ENCODE peak calls at places on chromosomes 7 and 10, in ten cellular contexts. R is A549; H is gastrocnemius medialis; X is heart left ventricle; J is Right ventricle myocardium superior; C is foreskin keratinocyte; W is GM23338; G is lung; S is mucosa of descending colon; D is activated T-cell treated with anti-CD3 and anti-CD28 coated beads, Interleukin-2, amount 50 U/mL, for 72 hours. Y is an unnamed sample.

GRCh38 chr10:27899058-27899457 is 99.8 kb downstream of the ODAD2 start:
- ATAC-seq in R (no peak), H (no peak), X (no peak), J (no peak), C (no peak), W (peak), G (no peak), S (no peak), D (no peak), Y (no peak)

GRCh38 chr10:69328346-69328687 is 50.0 kb downstream of the HK1 start:
- ATAC-seq in R (no peak), H (peak), X (no peak), J (peak), C (peak), W (no peak), G (no peak), S (no peak), D (peak), Y (no peak)

GRCh38 chr7:101995121-101995520 is 177.7 kb downstream of the CUX1 start:
- ATAC-seq in R (no peak), H (no peak), X (no peak), J (no peak), C (no peak), W (no peak), G (no peak), S (no peak), D (no peak), Y (no peak)

GRCh38 chr7:111954474-111955311 is 251.5 kb downstream of the DOCK4 start:
- ATAC-seq in R (no peak), H (no peak), X (peak), J (peak), C (no peak), W (peak), G (no peak), S (no peak), D (no peak), Y (no peak)

GRCh38 chr10:69866688-69867461 is 65.2 kb downstream of the COL13A1 start:
- ATAC-seq in R (no peak), H (no peak), X (peak), J (peak), C (no peak), W (peak), G (no peak), S (peak), D (no peak), Y (peak)

GRCh38 chr7:12730523-12730922 is 43.1 kb downstream of the ARL4A start:
- ATAC-seq in R (no peak), H (no peak), X (no peak), J (no peak), C (no peak), W (no peak), G (no peak), S (no peak), D (no peak), Y (no peak)

GRCh38 chr7:24660541-24660940 is 87.3 kb downstream of the PALS2 start:
- ATAC-seq in R (no peak), H (no peak), X (no peak), J (no peak), C (no peak), W (no peak), G (no peak), S (no peak), D (no peak), Y (no peak)

GRCh38 chr7:2607913-2608899 is 23.6 kb upstream of the TTYH3 start:
- ATAC-seq in R (no peak), H (no peak), X (no peak), J (no peak), C (no peak), W (no peak), G (no peak), S (no peak), D (no peak), Y (no peak)

GRCh38 chr7:37191797-37192196 is 256.9 kb downstream of the ELMO1 start:
- ATAC-seq in R (no peak), H (no peak), X (no peak), J (no peak), C (no peak), W (no peak), G (no peak), S (no peak), D (no peak), Y (no peak)

GRCh38 chr7:2876031-2876862 is 32.1 kb upstream of the GNA12 start:
- ATAC-seq in R (peak), H (no peak), X (no peak), J (no peak), C (peak), W (no peak), G (no peak), S (peak), D (no peak), Y (no peak)

GRCh38 chr7:100109521-100110163 is 8.2 kb downstream of the AP4M1 start:
- ATAC-seq in R (peak), H (no peak), X (no peak), J (no peak), C (no peak), W (peak), G (no peak), S (no peak), D (no peak), Y (no peak)

GRCh38 chr7:90792301-90792700 is 196.2 kb downstream of the CDK14 start:
- ATAC-seq in R (no peak), H (no peak), X (no peak), J (no peak), C (no peak), W (no peak), G (no peak), S (no peak), D (peak), Y (no peak)

GRCh38 chr10:101894742-101895141 is 51.1 kb upstream of the KCNIP2 start:
- ATAC-seq in R (no peak), H (peak), X (peak), J (peak), C (no peak), W (no peak), G (no peak), S (no peak), D (no peak), Y (no peak)